ENCODE peak calls at places on chromosomes 11 and 22, in seven cellular contexts. N is PC-9; F is CD4-positive, CD25-positive, alpha-beta regulatory T cell; L is aorta; J is CD4-positive, alpha-beta memory T cell; D is pancreas; O is colonic mucosa. M is an unnamed sample.

GRCh38 chr11:129959687-129960086 is 42.9 kb downstream of the PRDM10 start:
- DNase-seq in D (no peak), N (no peak), L (no peak), O (no peak), J (no peak), F (no peak), M (no peak)

GRCh38 chr11:90134420-90135003 is at the start of gene NAALAD2:
- DNase-seq in O (peak), J (no peak), D (peak), F (no peak), L (peak), N (no peak), M (peak)

GRCh38 chr11:61840371-61840770 is 12.3 kb downstream of the FADS2 start:
- DNase-seq in F (no peak), L (no peak), O (no peak), N (no peak), D (no peak), J (no peak), M (no peak)

GRCh38 chr11:23540101-23540561 is 679.9 kb upstream of the CCDC179 start:
- DNase-seq in D (no peak), J (no peak), O (peak), F (peak), N (no peak), L (no peak), M (no peak)

GRCh38 chr11:21658654-21659193 is 534.2 kb upstream of the ANO5 start:
- DNase-seq in J (no peak), D (no peak), O (no peak), N (no peak), L (no peak), F (no peak), M (no peak)

GRCh38 chr22:29344137-29344536 is 28.6 kb upstream of the RASL10A start:
- DNase-seq in N (peak), O (no peak), D (peak), J (no peak), F (no peak), L (peak), M (peak)

GRCh38 chr22:31852691-31853370 is 91.5 kb upstream of the YWHAH start:
- DNase-seq in N (no peak), F (no peak), D (no peak), J (no peak), O (no peak), L (no peak), M (no peak)

GRCh38 chr22:47111626-47112373 is 349.4 kb downstream of the TBC1D22A start:
- DNase-seq in L (peak), N (no peak), J (no peak), O (no peak), D (no peak), F (no peak), M (no peak)

GRCh38 chr22:49473286-49473685 is 354.4 kb downstream of the BRD1 start:
- DNase-seq in O (no peak), F (no peak), N (no peak), D (no peak), L (no peak), J (no peak), M (no peak)

GRCh38 chr11:67371549-67372231 is 1.7 kb downstream of the CLCF1 start:
- DNase-seq in L (no peak), N (no peak), F (peak), O (peak), J (no peak), D (no peak), M (no peak)

GRCh38 chr11:92941676-92942571 is 27.5 kb upstream of the MTNR1B start:
- DNase-seq in O (peak), F (peak), N (peak), L (no peak), D (no peak), J (peak), M (no peak)

GRCh38 chr11:2423157-2424025 is 20.9 kb downstream of the TRPM5 start:
- DNase-seq in F (no peak), L (no peak), J (no peak), D (no peak), O (no peak), N (no peak), M (no peak)

GRCh38 chr22:31211862-31212730 is at the start of gene LIMK2:
- DNase-seq in O (peak), J (peak), L (peak), N (peak), D (peak), F (peak), M (peak)

GRCh38 chr22:40855960-40856512 is 403 bp downstream of the ST13 start:
- DNase-seq in N (peak), O (peak), D (peak), L (peak), J (peak), F (peak), M (peak)

GRCh38 chr11:75429902-75430691 is 2.9 kb downstream of the KLHL35 start:
- DNase-seq in N (no peak), D (no peak), J (peak), O (peak), L (peak), F (peak), M (peak)

GRCh38 chr11:129728571-129728970 is 87.1 kb upstream of the TMEM45B start:
- DNase-seq in O (no peak), F (no peak), L (no peak), D (peak), N (peak), J (no peak), M (no peak)

GRCh38 chr11:16279524-16279923 is 76.8 kb downstream of the SOX6 start:
- DNase-seq in O (no peak), F (no peak), N (no peak), D (no peak), J (no peak), L (no peak), M (no peak)

GRCh38 chr11:90908074-90908473 is 685.2 kb upstream of the CHORDC1 start:
- DNase-seq in F (no peak), L (no peak), D (no peak), N (no peak), O (no peak), J (no peak), M (no peak)

GRCh38 chr11:56916609-56917008 is 72.1 kb upstream of the OR5AK2 start:
- DNase-seq in D (no peak), N (no peak), O (no peak), F (no peak), L (no peak), J (no peak), M (no peak)

GRCh38 chr22:37750596-37751162 is 53.8 kb downstream of the TRIOBP start:
- DNase-seq in D (no peak), O (no peak), L (no peak), N (peak), J (no peak), F (no peak), M (no peak)

GRCh38 chr11:2553886-2554285 is 109.1 kb downstream of the KCNQ1 start:
- DNase-seq in J (no peak), N (no peak), O (no peak), D (no peak), F (no peak), L (no peak), M (no peak)

GRCh38 chr11:11481371-11481770 is 128.3 kb upstream of the CSNK2A3 start:
- DNase-seq in J (no peak), D (no peak), L (no peak), O (no peak), F (no peak), N (no peak), M (no peak)

GRCh38 chr22:31278643-31279326 is 13.5 kb downstream of the PIK3IP1 start:
- DNase-seq in D (no peak), F (peak), J (peak), O (no peak), L (no peak), N (no peak), M (no peak)

GRCh38 chr11:118064956-118065355 is 11.9 kb upstream of the TMPRSS4 start:
- DNase-seq in N (no peak), F (no peak), J (no peak), D (no peak), L (no peak), O (no peak), M (no peak)

GRCh38 chr22:30309981-30310672 is 16.6 kb downstream of the TBC1D10A start:
- DNase-seq in D (peak), L (peak), O (peak), N (peak), J (peak), F (peak), M (peak)

GRCh38 chr22:36612458-36612857 is 83.5 kb upstream of the EIF3D start:
- DNase-seq in J (no peak), F (no peak), D (peak), L (no peak), O (no peak), N (no peak), M (no peak)

GRCh38 chr11:35265755-35266454 is 126.9 kb downstream of the CD44 start:
- DNase-seq in L (no peak), O (no peak), J (no peak), F (no peak), N (no peak), D (peak), M (no peak)

GRCh38 chr11:38411149-38411548 is 1813.1 kb upstream of the RAG2 start:
- DNase-seq in J (no peak), D (no peak), N (no peak), L (no peak), O (no peak), F (no peak), M (no peak)

GRCh38 chr22:47367993-47368945 is 605.8 kb downstream of the TBC1D22A start:
- DNase-seq in O (peak), J (no peak), L (no peak), D (no peak), F (no peak), N (no peak), M (no peak)

GRCh38 chr11:78208257-78209165 is 19.8 kb downstream of the USP35 start:
- DNase-seq in N (no peak), O (no peak), F (no peak), L (no peak), D (no peak), J (no peak), M (no peak)

GRCh38 chr22:27315833-27316232 is 485.7 kb downstream of the MN1 start:
- DNase-seq in N (peak), O (no peak), D (no peak), F (no peak), L (no peak), J (no peak), M (no peak)

GRCh38 chr11:79538775-79539174 is 97.9 kb upstream of the TENM4 start:
- DNase-seq in D (no peak), J (no peak), O (no peak), F (no peak), N (no peak), L (no peak), M (no peak)

GRCh38 chr11:129699711-129700304 is 115.8 kb upstream of the TMEM45B start:
- DNase-seq in L (no peak), O (no peak), F (no peak), D (no peak), N (peak), J (no peak), M (no peak)

GRCh38 chr22:47658182-47658581 is 895.7 kb downstream of the TBC1D22A start:
- DNase-seq in D (no peak), O (no peak), J (no peak), N (no peak), L (no peak), F (no peak), M (no peak)

GRCh38 chr22:46357711-46358505 is 22.4 kb downstream of the TRMU start:
- DNase-seq in L (peak), J (no peak), N (no peak), O (no peak), F (no peak), D (peak), M (no peak)

GRCh38 chr11:293293-293851 is 4.4 kb downstream of the PGGHG start:
- DNase-seq in F (no peak), L (no peak), D (no peak), J (no peak), N (no peak), O (no peak), M (no peak)

GRCh38 chr22:38267086-38267485 is 5.7 kb downstream of the TMEM184B start:
- DNase-seq in J (peak), F (peak), D (no peak), L (no peak), O (no peak), N (no peak), M (no peak)

GRCh38 chr11:82105331-82105992 is 628.2 kb downstream of the FAM181B start:
- DNase-seq in O (no peak), N (no peak), J (no peak), D (no peak), L (no peak), F (no peak), M (no peak)
- H3K4me3 ChIP-seq in O (no peak), N (peak), J (no peak), D (no peak), L (no peak), F (no peak), M (no peak)

DNA sequence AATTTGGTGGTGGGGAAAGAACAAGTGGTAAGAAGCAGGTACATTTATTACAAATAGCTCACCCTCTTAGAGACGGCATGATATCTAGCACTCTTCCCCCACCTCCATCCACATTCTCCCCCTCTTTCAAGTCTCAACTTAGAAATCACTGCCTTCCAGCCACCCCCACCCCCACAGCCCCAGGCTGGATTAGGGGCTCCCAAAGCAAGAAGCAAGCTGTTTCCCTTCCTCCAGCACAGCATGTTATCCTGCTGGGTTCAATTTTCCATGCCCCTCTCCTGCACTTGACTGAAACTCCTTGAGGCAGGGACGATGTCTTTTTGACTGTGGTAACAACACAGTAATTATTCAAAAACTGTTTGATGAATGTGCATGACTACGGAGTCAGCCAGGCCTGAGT is 350.7 kb downstream of the LARGE1 start:
- DNase-seq in D (no peak), F (no peak), L (no peak), O (no peak), N (no peak), J (no peak), M (no peak)
- H3K4me3 ChIP-seq in D (no peak), F (no peak), L (no peak), O (no peak), N (no peak), J (no peak), M (no peak)

DNA sequence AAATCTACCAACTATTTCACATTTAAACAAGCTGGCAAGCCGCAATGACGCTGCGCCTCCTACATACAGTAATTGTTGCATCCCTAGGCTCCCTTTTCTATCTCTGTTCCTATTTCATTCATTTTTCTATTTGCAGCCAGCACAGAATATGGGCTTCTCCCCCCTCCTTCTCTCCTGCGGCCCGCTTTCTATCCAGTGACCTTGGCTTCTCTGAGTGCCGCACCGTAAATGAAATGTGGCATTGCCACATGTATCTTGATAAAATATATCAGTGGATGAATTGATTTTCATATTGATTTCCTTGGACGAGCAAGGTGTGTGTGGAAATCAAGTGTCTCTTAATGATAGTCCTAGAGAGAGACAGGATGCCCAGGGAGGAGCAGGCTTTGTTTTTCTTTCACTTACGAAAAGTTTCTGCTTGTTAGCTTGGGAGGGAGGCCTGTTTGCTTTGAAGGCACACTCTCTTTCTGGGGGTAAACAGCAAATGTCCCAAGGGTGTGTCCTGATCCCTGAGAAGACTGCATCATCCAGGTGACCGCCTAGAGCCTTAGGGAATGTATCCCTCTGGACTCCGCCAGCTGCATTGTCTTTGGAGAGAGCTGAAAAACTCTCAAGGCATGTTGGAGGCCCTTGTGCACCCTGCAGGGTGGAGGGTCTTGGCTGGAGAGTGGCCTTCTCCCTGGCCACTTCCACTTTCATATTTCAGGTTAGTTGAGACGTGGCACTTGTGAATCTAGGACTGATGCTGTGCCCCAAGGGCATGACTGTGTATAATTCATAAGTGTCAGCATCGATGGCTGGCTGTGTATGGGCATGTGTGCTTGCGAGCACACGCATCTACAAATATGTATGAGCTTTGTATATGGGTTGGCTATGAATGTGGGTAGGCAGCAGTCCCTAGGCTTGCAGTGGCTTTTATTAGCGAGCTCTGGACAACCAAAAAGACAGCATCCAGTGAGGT is 70.5 kb downstream of the ZBTB16 start:
- DNase-seq in N (no peak), F (no peak), J (no peak), L (no peak), O (no peak), D (no peak), M (peak)
- H3K4me3 ChIP-seq in N (no peak), F (no peak), J (no peak), L (no peak), O (no peak), D (no peak), M (no peak)

GRCh38 chr11:134124660-134125451 is 56.0 kb downstream of the JAM3 start:
- DNase-seq in F (no peak), L (peak), D (peak), N (no peak), O (no peak), J (no peak), M (peak)

GRCh38 chr11:134120143-134120850 is 51.4 kb downstream of the JAM3 start:
- DNase-seq in N (no peak), O (peak), J (no peak), F (no peak), D (peak), L (peak), M (peak)

GRCh38 chr11:134120921-134121526 is 52.2 kb downstream of the JAM3 start:
- DNase-seq in N (no peak), D (no peak), J (no peak), L (peak), O (no peak), F (no peak), M (no peak)

GRCh38 chr11:134126197-134126822 is 57.4 kb downstream of the JAM3 start:
- DNase-seq in O (no peak), F (no peak), D (no peak), N (no peak), L (no peak), J (no peak), M (no peak)

GRCh38 chr11:134125507-134125906 is 56.6 kb downstream of the JAM3 start:
- DNase-seq in N (no peak), J (no peak), D (no peak), L (no peak), O (no peak), F (no peak), M (no peak)
- H3K4me3 ChIP-seq in N (no peak), J (no peak), D (no peak), L (peak), O (no peak), F (no peak), M (no peak)

GRCh38 chr11:43316451-43316850 is 4.7 kb downstream of the API5 start:
- DNase-seq in F (peak), O (no peak), L (no peak), J (no peak), N (no peak), D (no peak), M (no peak)

GRCh38 chr11:43311791-43312607 is at the start of gene API5:
- DNase-seq in F (peak), D (peak), O (peak), J (peak), N (peak), L (peak), M (peak)

GRCh38 chr11:43315966-43316365 is 4.2 kb downstream of the API5 start:
- DNase-seq in L (no peak), J (no peak), N (no peak), O (no peak), D (no peak), F (no peak), M (no peak)
- H3K4me3 ChIP-seq in L (no peak), J (no peak), N (no peak), O (no peak), D (no peak), F (no peak), M (no peak)

GRCh38 chr11:111908639-111909305 is 2.8 kb downstream of the CRYAB start:
- DNase-seq in D (no peak), J (no peak), N (no peak), F (no peak), O (no peak), L (no peak), M (no peak)
- H3K4me3 ChIP-seq in D (no peak), J (no peak), N (no peak), F (no peak), O (no peak), L (no peak), M (no peak)

DNA sequence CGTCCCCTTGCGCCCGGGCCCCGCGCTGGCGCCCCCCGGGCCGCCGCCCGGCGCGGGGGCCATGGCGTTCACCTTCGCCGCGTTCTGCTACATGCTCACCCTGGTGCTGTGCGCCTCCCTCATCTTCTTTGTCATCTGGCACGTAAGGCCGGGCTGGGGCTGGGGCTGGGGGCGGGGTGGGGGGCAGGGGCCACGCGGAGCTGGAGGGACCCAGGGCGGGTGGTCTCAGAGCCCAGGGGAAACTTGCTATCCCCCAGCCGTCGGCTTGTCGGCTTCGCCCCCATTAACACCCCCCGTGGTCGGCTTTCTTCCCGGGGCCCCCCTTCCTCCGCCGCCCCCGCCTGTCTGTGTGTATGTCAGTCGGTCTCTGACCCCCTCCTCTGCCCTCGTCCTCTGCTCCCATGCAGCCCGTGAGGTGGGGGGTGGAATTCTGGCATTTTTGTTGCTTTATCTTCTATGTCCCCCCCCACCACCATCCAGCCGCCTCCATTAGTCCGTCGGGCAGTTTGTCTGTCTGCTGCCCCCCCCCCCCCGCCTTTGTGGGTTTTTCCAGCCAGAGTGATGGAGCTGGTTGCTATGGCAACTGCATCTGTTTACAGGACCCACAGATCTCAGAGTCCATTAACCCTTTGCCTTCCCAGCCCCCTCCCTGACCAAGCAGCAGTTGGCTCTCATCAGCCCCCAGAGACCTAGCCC is 569 bp downstream of the CNIH2 start:
- DNase-seq in N (no peak), D (no peak), F (no peak), O (no peak), L (no peak), J (no peak), M (no peak)
- H3K4me3 ChIP-seq in N (no peak), D (peak), F (no peak), O (no peak), L (no peak), J (no peak), M (peak)

GRCh38 chr22:24146791-24147353 is 34.4 kb upstream of the SUSD2 start:
- DNase-seq in O (peak), J (no peak), D (peak), L (peak), N (no peak), F (no peak), M (no peak)

GRCh38 chr22:24144471-24145115 is 36.7 kb upstream of the SUSD2 start:
- DNase-seq in D (no peak), F (no peak), L (no peak), O (no peak), N (no peak), J (no peak), M (no peak)

GRCh38 chr22:24146190-24146616 is 35.1 kb upstream of the SUSD2 start:
- DNase-seq in N (peak), D (peak), L (peak), J (no peak), F (peak), O (peak), M (peak)

GRCh38 chr22:24144056-24144455 is 37.2 kb upstream of the SUSD2 start:
- DNase-seq in J (no peak), N (no peak), O (no peak), F (no peak), D (no peak), L (no peak), M (no peak)

GRCh38 chr22:24145446-24146189 is 35.7 kb upstream of the SUSD2 start:
- DNase-seq in J (no peak), F (no peak), D (no peak), N (no peak), L (no peak), O (no peak), M (no peak)
- H3K4me3 ChIP-seq in J (no peak), F (peak), D (no peak), N (peak), L (no peak), O (no peak), M (no peak)